ENCODE peak calls at places on chromosomes 6 and 20, in eight cellular contexts. K, Z, P, G, C, F, V and Q are unnamed samples.

GRCh38 chr6:4913705-4914411 is 90.0 kb downstream of the RPP40 start:
- DNase-seq in K (no peak), Z (no peak), P (no peak), G (no peak), C (no peak), F (no peak), V (no peak), Q (peak; percentile 12)

GRCh38 chr6:71205336-71205956 is 83.2 kb upstream of the OGFRL1 start:
- DNase-seq in K (no peak), Z (no peak), P (no peak), G (no peak), C (no peak), F (no peak), V (no peak), Q (no peak)

GRCh38 chr20:9417665-9418064 is 96.7 kb upstream of the LAMP5 start:
- DNase-seq in K (no peak), Z (no peak), P (no peak), G (no peak), C (no peak), F (no peak), V (no peak), Q (no peak)

GRCh38 chr6:52155791-52156576 is 30.2 kb upstream of the IL17A start:
- DNase-seq in K (no peak), Z (peak; percentile 87), P (no peak), G (no peak), C (no peak), F (no peak), V (no peak), Q (peak; percentile 88)

GRCh38 chr6:44289726-44290125 is 19.5 kb downstream of the TMEM151B start:
- DNase-seq in K (no peak), Z (no peak), P (no peak), G (peak; percentile 52), C (no peak), F (no peak), V (no peak), Q (no peak)

GRCh38 chr6:29626948-29627761 is 5.8 kb downstream of the GABBR1 start:
- DNase-seq in K (no peak), Z (no peak), P (peak; percentile 35), G (peak; percentile 67), C (no peak), F (no peak), V (peak; percentile 65), Q (no peak)

GRCh38 chr6:19759117-19759880 is 77.9 kb upstream of the ID4 start:
- DNase-seq in K (no peak), Z (no peak), P (no peak), G (no peak), C (no peak), F (no peak), V (no peak), Q (no peak)

GRCh38 chr6:21395121-21395520 is 198.4 kb upstream of the SOX4 start:
- DNase-seq in K (no peak), Z (no peak), P (no peak), G (peak; percentile 64), C (no peak), F (no peak), V (no peak), Q (no peak)

GRCh38 chr20:9506964-9507369 is 7.4 kb upstream of the LAMP5 start:
- DNase-seq in K (no peak), Z (no peak), P (no peak), G (peak; percentile 15), C (no peak), F (no peak), V (no peak), Q (no peak)

GRCh38 chr6:109474995-109475394 is 8.0 kb downstream of the ZBTB24 start:
- DNase-seq in K (no peak), Z (no peak), P (no peak), G (no peak), C (no peak), F (no peak), V (no peak), Q (no peak)

GRCh38 chr6:84258866-84259265 is 31.4 kb upstream of the CEP162 start:
- DNase-seq in K (no peak), Z (no peak), P (no peak), G (no peak), C (no peak), F (no peak), V (no peak), Q (no peak)

GRCh38 chr6:107115695-107116327 is 496 bp upstream of the BEND3 start:
- DNase-seq in K (peak; percentile 44), Z (no peak), P (peak; percentile 70), G (peak; percentile 85), C (no peak), F (peak; percentile 59), V (no peak), Q (no peak)

GRCh38 chr6:30163090-30163917 is at the start of gene TRIM15:
- DNase-seq in K (no peak), Z (no peak), P (no peak), G (no peak), C (no peak), F (peak; percentile 89), V (no peak), Q (peak; percentile 89)

GRCh38 chr20:49886571-49887203 is 28.6 kb downstream of the SPATA2 start:
- DNase-seq in K (no peak), Z (no peak), P (no peak), G (no peak), C (no peak), F (no peak), V (peak; percentile 60), Q (no peak)

GRCh38 chr6:89281779-89282246 is 33.3 kb downstream of the GABRR2 start:
- DNase-seq in K (no peak), Z (no peak), P (peak; percentile 77), G (peak; percentile 65), C (no peak), F (peak; percentile 49), V (no peak), Q (no peak)

GRCh38 chr6:87929843-87930288 is 117.8 kb upstream of the SPACA1 start:
- DNase-seq in K (peak; percentile 74), Z (peak; percentile 71), P (peak; percentile 70), G (peak; percentile 75), C (peak; percentile 89), F (peak; percentile 86), V (peak; percentile 75), Q (no peak)

GRCh38 chr6:101395345-101395744 is 1.8 kb downstream of the GRIK2 start:
- DNase-seq in K (no peak), Z (no peak), P (no peak), G (no peak), C (no peak), F (no peak), V (no peak), Q (no peak)

GRCh38 chr20:43938932-43939761 is 24.5 kb downstream of the TOX2 start:
- DNase-seq in K (no peak), Z (no peak), P (no peak), G (no peak), C (peak; percentile 60), F (peak; percentile 46), V (no peak), Q (no peak)

GRCh38 chr6:131914967-131915751 is 36.0 kb downstream of the CCN2 start:
- DNase-seq in K (peak; percentile 45), Z (peak; percentile 24), P (peak; percentile 41), G (peak; percentile 33), C (peak; percentile 92), F (peak; percentile 74), V (no peak), Q (no peak)

GRCh38 chr20:62175711-62176110 is 7.1 kb upstream of the MTG2 start:
- DNase-seq in K (no peak), Z (no peak), P (no peak), G (no peak), C (no peak), F (no peak), V (no peak), Q (no peak)

GRCh38 chr20:62176866-62177265 is 6.0 kb upstream of the MTG2 start:
- DNase-seq in K (no peak), Z (no peak), P (no peak), G (peak; percentile 75), C (no peak), F (no peak), V (no peak), Q (no peak)

GRCh38 chr20:62178316-62179161 is 4.3 kb upstream of the MTG2 start:
- DNase-seq in K (no peak), Z (no peak), P (no peak), G (no peak), C (no peak), F (no peak), V (no peak), Q (no peak)

GRCh38 chr20:62179162-62179504 is 3.7 kb upstream of the MTG2 start:
- DNase-seq in K (no peak), Z (no peak), P (no peak), G (no peak), C (no peak), F (no peak), V (no peak), Q (no peak)

GRCh38 chr20:62177307-62177706 is 5.5 kb upstream of the MTG2 start:
- DNase-seq in K (no peak), Z (no peak), P (no peak), G (peak; percentile 86), C (no peak), F (no peak), V (no peak), Q (no peak)
- H3K36me3 ChIP-seq in K (no peaks in the 10 kb centered on the region), Z (no peaks in the 10 kb centered on the region), P (peaks cover 70% of the 10 kb centered on the region), G (peaks cover 14% of the 10 kb centered on the region), C (no peaks in the 10 kb centered on the region), F (no peaks in the 10 kb centered on the region), V (peaks cover 61% of the 10 kb centered on the region), Q (peaks cover 57% of the 10 kb centered on the region)

GRCh38 chr6:12296604-12297003 is 6.4 kb downstream of the EDN1 start:
- DNase-seq in K (no peak), Z (no peak), P (no peak), G (no peak), C (no peak), F (no peak), V (no peak), Q (no peak)
- H3K4me1 ChIP-seq in K (no peaks in the 10 kb centered on the region), Z (peaks cover 5% of the 10 kb centered on the region), P (no peaks in the 10 kb centered on the region), G (no peaks in the 10 kb centered on the region), C (no peaks in the 10 kb centered on the region), F (peaks cover 2% of the 10 kb centered on the region), V (peaks cover 47% of the 10 kb centered on the region), Q (peaks cover 6% of the 10 kb centered on the region)

DNA sequence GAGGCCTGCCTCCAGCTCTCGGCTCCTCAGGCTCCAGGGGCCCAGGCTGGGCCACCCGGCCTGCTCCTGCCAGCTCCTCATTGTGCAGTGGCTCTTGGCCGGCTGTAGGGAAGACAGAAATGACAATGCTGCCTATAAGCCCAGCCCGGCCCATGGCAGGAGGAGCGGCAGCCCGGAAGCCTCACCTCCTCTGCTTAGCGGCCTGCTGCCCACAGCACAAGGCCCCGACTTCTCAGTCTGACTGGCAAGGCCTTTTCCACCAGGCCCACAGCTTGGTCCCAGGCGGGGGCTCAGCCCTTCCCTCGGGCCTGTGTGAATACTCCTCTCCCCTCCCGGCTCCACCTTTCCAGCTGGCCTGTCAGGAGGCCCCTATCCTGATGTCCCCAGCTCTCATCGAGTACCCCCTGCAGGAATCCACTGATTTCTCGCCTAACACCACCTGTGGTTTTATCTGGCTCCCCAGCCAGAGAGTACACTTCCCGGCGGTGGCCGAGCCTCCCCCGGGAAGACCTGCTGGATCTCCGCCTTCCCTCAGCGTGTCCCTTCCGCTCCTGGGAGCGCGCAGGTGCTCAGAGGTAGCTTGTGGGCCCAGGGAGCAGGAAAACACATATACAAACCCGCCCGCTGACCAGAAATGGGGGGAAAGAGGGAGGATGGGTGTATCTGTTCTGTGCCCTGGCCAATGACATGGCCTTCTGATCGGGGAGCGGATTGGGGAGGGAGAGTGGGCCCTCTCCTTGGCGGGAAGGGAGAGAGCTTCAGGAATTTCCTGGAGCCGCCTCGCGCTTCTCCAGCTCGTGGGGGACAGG is 963 bp downstream of the DDRGK1 start:
- DNase-seq in K (peak; percentile 37), Z (no peak), P (peak; percentile 63), G (peak; percentile 74), C (no peak), F (peak; percentile 37), V (no peak), Q (no peak)
- TF ChIP-seq EP300 in K (no peak), Z (no peak), P (no peak), G (no peak), C (no peak), F (no peak), V (no peak), Q (no peak)

GRCh38 chr20:62266340-62266739 is 28.0 kb downstream of the OSBPL2 start:
- DNase-seq in K (no peak), Z (no peak), P (peak; percentile 73), G (no peak), C (no peak), F (no peak), V (no peak), Q (no peak)
- H3K36me3 ChIP-seq in K (no peaks in the 10 kb centered on the region), Z (peaks cover 14% of the 10 kb centered on the region), P (peaks cover 20% of the 10 kb centered on the region), G (peaks cover 20% of the 10 kb centered on the region), C (no peaks in the 10 kb centered on the region), F (no peaks in the 10 kb centered on the region), V (peaks cover 56% of the 10 kb centered on the region), Q (peaks cover 79% of the 10 kb centered on the region)